ENCODE peak calls at places on chromosomes 5 and 9, in seven cellular contexts. U, O, D, T, I, L and N are unnamed samples. For H3K36me3 and H3K27me3, the result is how much of the 10 kb centered on the place peaks cover.

GRCh38 chr5:25006734-25007133 is 362.0 kb upstream of the CDH10 start:
- DNase-seq in U (no peak), O (no peak), D (no peak), T (peak), I (no peak), L (peak), N (no peak)

GRCh38 chr5:181191526-181192336 is 13.3 kb downstream of the TRIM7 start:
- DNase-seq in U (peak), O (peak), D (peak), T (peak), I (peak), L (peak), N (peak)

GRCh38 chr9:114309096-114309495 is 13.8 kb upstream of the ORM1 start:
- DNase-seq in U (peak), O (no peak), D (no peak), T (no peak), I (no peak), L (no peak), N (no peak)

GRCh38 chr5:74798977-74799911 is 32.2 kb downstream of the NSA2 start:
- DNase-seq in U (no peak), O (no peak), D (no peak), T (peak), I (no peak), L (peak), N (no peak)

GRCh38 chr5:56323505-56323904 is 90.4 kb upstream of the ANKRD55 start:
- DNase-seq in U (no peak), O (no peak), D (no peak), T (peak), I (peak), L (peak), N (peak)

GRCh38 chr9:116895956-116896355 is 208.9 kb downstream of the TRIM32 start:
- DNase-seq in U (no peak), O (no peak), D (no peak), T (no peak), I (no peak), L (peak), N (no peak)

GRCh38 chr5:168362097-168362885 is 70.8 kb downstream of the WWC1 start:
- DNase-seq in U (no peak), O (no peak), D (no peak), T (no peak), I (no peak), L (peak), N (peak)

GRCh38 chr9:126236273-126236672 is 90.4 kb upstream of the MVB12B start:
- DNase-seq in U (no peak), O (no peak), D (no peak), T (no peak), I (peak), L (no peak), N (peak)

GRCh38 chr9:34576943-34577634 is 12.4 kb downstream of the CNTFR start:
- DNase-seq in U (no peak), O (no peak), D (peak), T (no peak), I (peak), L (no peak), N (peak)

GRCh38 chr5:149730620-149731331 is 666 bp downstream of the PPARGC1B start:
- DNase-seq in U (peak), O (no peak), D (peak), T (peak), I (peak), L (peak), N (peak)

GRCh38 chr5:69042915-69043795 is 50.7 kb upstream of the SLC30A5 start:
- DNase-seq in U (peak), O (peak), D (peak), T (peak), I (peak), L (peak), N (peak)

GRCh38 chr5:72363146-72363802 is 43.1 kb downstream of the PTCD2 start:
- DNase-seq in U (no peak), O (no peak), D (no peak), T (peak), I (no peak), L (peak), N (peak)

GRCh38 chr9:37215456-37216229 is 95.3 kb downstream of the ZCCHC7 start:
- DNase-seq in U (no peak), O (no peak), D (no peak), T (peak), I (no peak), L (peak), N (no peak)

GRCh38 chr5:179833056-179833708 is 12.5 kb downstream of the SQSTM1 start:
- DNase-seq in U (no peak), O (no peak), D (no peak), T (no peak), I (no peak), L (no peak), N (no peak)

GRCh38 chr5:126138475-126139005 is 284.7 kb upstream of the GRAMD2B start:
- DNase-seq in U (no peak), O (no peak), D (no peak), T (peak), I (no peak), L (peak), N (no peak)

GRCh38 chr5:171630670-171631065 is 154.9 kb upstream of the SMIM23 start:
- DNase-seq in U (no peak), O (no peak), D (no peak), T (no peak), I (no peak), L (no peak), N (peak)

GRCh38 chr9:109779711-109780452 is at the start of gene PALM2AKAP2:
- DNase-seq in U (no peak), O (no peak), D (peak), T (peak), I (peak), L (peak), N (peak)

GRCh38 chr5:179285236-179285635 is 60.0 kb downstream of the ADAMTS2 start:
- DNase-seq in U (peak), O (no peak), D (peak), T (no peak), I (peak), L (no peak), N (no peak)

GRCh38 chr5:133820516-133820915 is 147.9 kb downstream of the C5orf15 start:
- DNase-seq in U (no peak), O (no peak), D (no peak), T (no peak), I (no peak), L (no peak), N (no peak)

GRCh38 chr5:135393691-135394090 is 5.3 kb downstream of the MACROH2A1 start:
- DNase-seq in U (no peak), O (no peak), D (no peak), T (no peak), I (no peak), L (no peak), N (no peak)

GRCh38 chr9:89522261-89522978 is 24.5 kb upstream of the SEMA4D start:
- DNase-seq in U (peak), O (no peak), D (no peak), T (no peak), I (no peak), L (peak), N (no peak)

GRCh38 chr5:93415819-93416218 is 165.2 kb downstream of the NR2F1-AS1 start:
- DNase-seq in U (no peak), O (no peak), D (no peak), T (no peak), I (no peak), L (no peak), N (no peak)

GRCh38 chr9:96158909-96159575 is 142.9 kb downstream of the HSD17B3 start:
- DNase-seq in U (no peak), O (no peak), D (no peak), T (peak), I (no peak), L (peak), N (no peak)

GRCh38 chr9:126505697-126506346 is 107.9 kb upstream of the LMX1B start:
- DNase-seq in U (no peak), O (no peak), D (no peak), T (no peak), I (no peak), L (no peak), N (no peak)

GRCh38 chr9:109449036-109449798 is 48.9 kb downstream of the PTPN3 start:
- DNase-seq in U (no peak), O (no peak), D (no peak), T (peak), I (no peak), L (no peak), N (peak)

GRCh38 chr5:139383275-139383992 is at the start of gene SLC23A1:
- DNase-seq in U (peak), O (no peak), D (peak), T (no peak), I (peak), L (no peak), N (peak)

GRCh38 chr5:167688331-167688730 is 603.1 kb upstream of the WWC1 start:
- DNase-seq in U (no peak), O (no peak), D (no peak), T (no peak), I (no peak), L (no peak), N (no peak)

GRCh38 chr9:36962721-36963120 is 71.3 kb downstream of the PAX5 start:
- DNase-seq in U (no peak), O (no peak), D (no peak), T (no peak), I (no peak), L (no peak), N (no peak)

GRCh38 chr9:97292200-97292599 is 15.3 kb upstream of the CCDC180 start:
- DNase-seq in U (no peak), O (no peak), D (no peak), T (no peak), I (no peak), L (no peak), N (no peak)

GRCh38 chr5:158976035-158976434 is 123.7 kb downstream of the EBF1 start:
- DNase-seq in U (no peak), O (no peak), D (no peak), T (peak), I (no peak), L (peak), N (no peak)

GRCh38 chr5:131394128-131394527 is 130.3 kb downstream of the CDC42SE2 start:
- DNase-seq in U (no peak), O (no peak), D (no peak), T (peak), I (no peak), L (no peak), N (no peak)

GRCh38 chr5:178205749-178206047 is 1.4 kb downstream of the HNRNPAB start:
- DNase-seq in U (no peak), O (no peak), D (no peak), T (no peak), I (no peak), L (no peak), N (no peak)
- H3K36me3 ChIP-seq in U (under half), O (under half), D (under half), T (under half), I (under half), L (half or more), N (half or more)

GRCh38 chr5:59358497-59358896 is 535.0 kb downstream of the PDE4D start:
- DNase-seq in U (no peak), O (no peak), D (peak), T (no peak), I (peak), L (no peak), N (peak)

GRCh38 chr5:59357421-59357977 is 536.0 kb downstream of the PDE4D start:
- DNase-seq in U (peak), O (no peak), D (no peak), T (no peak), I (no peak), L (no peak), N (peak)

GRCh38 chr5:59358005-59358404 is 535.5 kb downstream of the PDE4D start:
- DNase-seq in U (no peak), O (no peak), D (no peak), T (no peak), I (no peak), L (no peak), N (no peak)

GRCh38 chr5:59354811-59355210 is 538.7 kb downstream of the PDE4D start:
- DNase-seq in U (no peak), O (no peak), D (no peak), T (no peak), I (no peak), L (no peak), N (no peak)

GRCh38 chr5:59356813-59357381 is 536.6 kb downstream of the PDE4D start:
- DNase-seq in U (peak), O (no peak), D (peak), T (no peak), I (no peak), L (no peak), N (peak)
- TF ChIP-seq CTCF in U (no peak), O (no peak), D (no peak), T (no peak), I (no peak), L (no peak), N (peak)

GRCh38 chr5:137265457-137265856 is 233.7 kb downstream of the SPOCK1 start:
- DNase-seq in U (no peak), O (no peak), D (no peak), T (no peak), I (no peak), L (peak), N (no peak)
- H3K27me3 ChIP-seq in U (under half), O (under half), D (under half), T (under half), I (under half), L (under half), N (under half)

GRCh38 chr5:483434-484184 is 40.6 kb downstream of the EXOC3 start:
- DNase-seq in U (no peak), O (no peak), D (no peak), T (no peak), I (no peak), L (no peak), N (no peak)

GRCh38 chr5:484556-484955 is 39.7 kb downstream of the SLC9A3 start:
- DNase-seq in U (no peak), O (no peak), D (no peak), T (no peak), I (no peak), L (no peak), N (no peak)

GRCh38 chr5:485113-485942 is 38.9 kb downstream of the SLC9A3 start:
- DNase-seq in U (no peak), O (no peak), D (no peak), T (no peak), I (no peak), L (no peak), N (no peak)

GRCh38 chr5:488241-488640 is 36.0 kb downstream of the SLC9A3 start:
- DNase-seq in U (no peak), O (no peak), D (no peak), T (no peak), I (no peak), L (no peak), N (no peak)

GRCh38 chr5:485943-486491 is 38.2 kb downstream of the SLC9A3 start:
- DNase-seq in U (no peak), O (no peak), D (no peak), T (no peak), I (no peak), L (no peak), N (no peak)
- H3K36me3 ChIP-seq in U (under half), O (under half), D (under half), T (under half), I (under half), L (under half), N (under half)

GRCh38 chr5:87541033-87541432 is 128.3 kb upstream of the CCNH start:
- DNase-seq in U (no peak), O (peak), D (peak), T (peak), I (peak), L (peak), N (peak)
- TF ChIP-seq CTCF in U (no peak), O (no peak), D (no peak), T (peak), I (peak), L (peak), N (peak)

GRCh38 chr5:57576317-57576716 is 93.7 kb upstream of the ACTBL2 start:
- DNase-seq in U (no peak), O (no peak), D (no peak), T (peak), I (no peak), L (no peak), N (no peak)

GRCh38 chr5:57582578-57583070 is 100.0 kb upstream of the ACTBL2 start:
- DNase-seq in U (no peak), O (no peak), D (no peak), T (no peak), I (no peak), L (no peak), N (no peak)

GRCh38 chr5:57581772-57582171 is 99.2 kb upstream of the ACTBL2 start:
- DNase-seq in U (no peak), O (no peak), D (no peak), T (no peak), I (no peak), L (no peak), N (no peak)

GRCh38 chr5:57577432-57578175 is 95.0 kb upstream of the ACTBL2 start:
- DNase-seq in U (no peak), O (no peak), D (no peak), T (no peak), I (no peak), L (no peak), N (no peak)

GRCh38 chr5:57581222-57581621 is 98.6 kb upstream of the ACTBL2 start:
- DNase-seq in U (no peak), O (no peak), D (no peak), T (no peak), I (no peak), L (no peak), N (no peak)
- H3K27me3 ChIP-seq in U (under half), O (under half), D (under half), T (under half), I (under half), L (under half), N (under half)

DNA sequence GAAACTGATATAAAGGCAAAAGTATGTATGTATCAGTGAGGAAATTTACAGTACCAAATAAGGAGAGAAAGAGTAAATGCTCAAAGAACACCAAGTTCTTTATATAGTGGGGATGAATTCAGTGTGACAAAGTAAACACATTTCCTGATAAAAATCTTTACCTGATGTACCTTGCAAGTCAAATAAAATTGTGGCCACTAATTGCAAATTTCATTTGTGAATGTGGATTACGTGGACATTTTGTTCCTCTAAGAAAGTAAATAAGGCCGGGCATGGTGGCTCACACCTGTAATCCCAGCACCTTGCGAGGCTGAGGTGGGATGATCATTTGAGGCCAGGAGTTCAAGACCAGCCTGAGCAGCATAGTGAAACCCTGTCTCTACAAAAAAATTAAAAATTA is 25.7 kb downstream of the CEP120 start:
- DNase-seq in U (no peak), O (no peak), D (no peak), T (no peak), I (no peak), L (no peak), N (no peak)
- H3K36me3 ChIP-seq in U (half or more), O (under half), D (under half), T (under half), I (under half), L (under half), N (half or more)

GRCh38 chr5:173971681-173972080 is 17.3 kb upstream of the C5orf47 start:
- DNase-seq in U (no peak), O (no peak), D (no peak), T (no peak), I (no peak), L (no peak), N (no peak)

GRCh38 chr5:173973614-173973969 is 15.4 kb upstream of the C5orf47 start:
- DNase-seq in U (no peak), O (no peak), D (no peak), T (peak), I (no peak), L (peak), N (peak)

GRCh38 chr5:173970878-173971650 is 17.9 kb upstream of the C5orf47 start:
- DNase-seq in U (no peak), O (no peak), D (no peak), T (no peak), I (no peak), L (no peak), N (peak)

GRCh38 chr5:173972844-173973613 is 15.9 kb upstream of the C5orf47 start:
- DNase-seq in U (peak), O (peak), D (peak), T (peak), I (peak), L (peak), N (peak)

GRCh38 chr5:173974688-173975239 is 14.2 kb upstream of the C5orf47 start:
- DNase-seq in U (no peak), O (no peak), D (no peak), T (no peak), I (no peak), L (no peak), N (no peak)
- TF ChIP-seq CTCF in U (no peak), O (no peak), D (no peak), T (no peak), I (no peak), L (no peak), N (no peak)

DNA sequence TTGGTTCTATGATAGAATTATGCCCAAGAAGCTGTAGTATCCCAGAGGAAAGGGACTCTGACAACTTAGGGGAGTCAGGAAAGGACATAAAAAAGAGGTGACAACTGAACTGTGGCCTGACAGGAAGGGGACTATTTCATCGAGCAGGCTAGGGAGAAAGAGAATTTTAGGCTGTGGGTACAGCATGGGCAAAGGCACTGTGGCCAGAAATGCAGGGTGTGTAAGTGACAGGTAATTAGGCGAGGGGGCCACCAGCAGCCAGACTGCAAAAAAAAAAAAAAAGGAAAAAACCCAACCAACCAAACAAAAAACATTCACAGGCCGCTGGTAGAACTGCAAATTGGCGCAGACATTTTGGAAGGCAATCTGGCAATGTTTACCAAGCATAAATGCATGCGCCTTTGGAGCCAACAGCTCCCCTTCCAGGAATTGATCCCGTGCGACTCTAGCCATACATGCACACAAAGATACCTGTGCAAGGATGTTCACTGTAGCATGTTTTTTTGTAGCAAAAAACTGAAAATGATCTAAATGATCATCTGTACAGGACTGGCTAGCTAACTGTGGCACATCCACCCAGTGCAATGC is 1.0 kb downstream of the EIF4E1B start:
- DNase-seq in U (no peak), O (no peak), D (no peak), T (no peak), I (no peak), L (no peak), N (no peak)
- H3K27me3 ChIP-seq in U (under half), O (under half), D (under half), T (under half), I (under half), L (under half), N (half or more)

DNA sequence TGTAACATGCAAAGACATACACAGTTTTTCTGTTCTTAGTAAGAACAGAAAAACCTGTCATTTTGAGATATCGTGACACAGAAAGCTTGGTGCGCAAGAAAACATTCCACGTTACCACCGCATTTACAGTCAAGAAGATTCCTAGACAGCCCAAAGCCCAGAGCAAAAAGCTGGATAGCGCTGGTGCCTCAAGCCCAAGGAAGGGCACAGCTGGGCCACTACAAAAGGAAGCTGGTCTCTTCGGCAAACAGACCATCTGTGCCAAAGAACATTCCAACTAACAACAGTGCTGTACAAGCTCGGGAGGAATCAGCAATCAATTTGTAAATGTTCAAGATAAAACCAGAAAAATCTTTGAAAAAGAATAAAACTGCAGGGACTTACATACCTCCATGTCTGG is 31.0 kb downstream of the PSMB7 start:
- DNase-seq in U (no peak), O (no peak), D (no peak), T (no peak), I (no peak), L (no peak), N (no peak)
- H3K36me3 ChIP-seq in U (half or more), O (under half), D (under half), T (under half), I (under half), L (under half), N (under half)